ENCODE peak calls at places on chromosomes 4 and X, in six cellular contexts. One of them, this sample, is unnamed.

GRCh38 chr4:3386486-3386885 is 55.3 kb upstream of the HGFAC start:
- DNase-seq in adrenal gland: peak
- DNase-seq in A549: no peak
- DNase-seq in lower leg skin: peak
- DNase-seq in esophagus muscularis mucosa: no peak
- DNase-seq in NB4: no peak
- DNase-seq in this sample: no peak

GRCh38 chrX:107355533-107355932 is 93.9 kb upstream of the FRMPD3 start:
- DNase-seq in adrenal gland: no peak
- DNase-seq in A549: no peak
- DNase-seq in lower leg skin: no peak
- DNase-seq in esophagus muscularis mucosa: no peak
- DNase-seq in NB4: no peak
- DNase-seq in this sample: no peak

GRCh38 chr4:126890994-126891393 is 741.8 kb upstream of the INTU start:
- DNase-seq in adrenal gland: no peak
- DNase-seq in A549: no peak
- DNase-seq in lower leg skin: no peak
- DNase-seq in esophagus muscularis mucosa: no peak
- DNase-seq in NB4: no peak
- DNase-seq in this sample: no peak

GRCh38 chr4:52865305-52865704 is 3.2 kb downstream of the RASL11B start:
- DNase-seq in adrenal gland: no peak
- DNase-seq in A549: no peak
- DNase-seq in lower leg skin: no peak
- DNase-seq in esophagus muscularis mucosa: no peak
- DNase-seq in NB4: no peak
- DNase-seq in this sample: no peak

GRCh38 chr4:119518230-119518892 is 110.2 kb downstream of the PDE5A start:
- DNase-seq in adrenal gland: no peak
- DNase-seq in A549: no peak
- DNase-seq in lower leg skin: no peak
- DNase-seq in esophagus muscularis mucosa: no peak
- DNase-seq in NB4: no peak
- DNase-seq in this sample: no peak

GRCh38 chrX:19670854-19671620 is 155.7 kb upstream of the MAP3K15 start:
- DNase-seq in adrenal gland: no peak
- DNase-seq in A549: peak
- DNase-seq in lower leg skin: no peak
- DNase-seq in esophagus muscularis mucosa: no peak
- DNase-seq in NB4: no peak
- DNase-seq in this sample: peak

GRCh38 chr4:3257125-3257690 is 8.2 kb downstream of the MSANTD1 start:
- DNase-seq in adrenal gland: peak
- DNase-seq in A549: no peak
- DNase-seq in lower leg skin: peak
- DNase-seq in esophagus muscularis mucosa: no peak
- DNase-seq in NB4: no peak
- DNase-seq in this sample: peak

GRCh38 chrX:113804293-113804692 is 779.6 kb upstream of the HTR2C start:
- DNase-seq in adrenal gland: no peak
- DNase-seq in A549: no peak
- DNase-seq in lower leg skin: no peak
- DNase-seq in esophagus muscularis mucosa: no peak
- DNase-seq in NB4: no peak
- DNase-seq in this sample: no peak

GRCh38 chrX:16687514-16687913 is 25.0 kb downstream of the CTPS2 start:
- DNase-seq in adrenal gland: no peak
- DNase-seq in A549: no peak
- DNase-seq in lower leg skin: no peak
- DNase-seq in esophagus muscularis mucosa: no peak
- DNase-seq in NB4: no peak
- DNase-seq in this sample: no peak

GRCh38 chr4:174713821-174714220 is 115.2 kb downstream of the GLRA3 start:
- DNase-seq in adrenal gland: no peak
- DNase-seq in A549: no peak
- DNase-seq in lower leg skin: no peak
- DNase-seq in esophagus muscularis mucosa: no peak
- DNase-seq in NB4: no peak
- DNase-seq in this sample: no peak

GRCh38 chrX:50691820-50692219 is 122.2 kb downstream of the SHROOM4 start:
- DNase-seq in adrenal gland: no peak
- DNase-seq in A549: peak
- DNase-seq in lower leg skin: no peak
- DNase-seq in esophagus muscularis mucosa: no peak
- DNase-seq in NB4: peak
- DNase-seq in this sample: no peak

GRCh38 chr4:88865051-88865450 is 167.4 kb upstream of the NAP1L5 start:
- DNase-seq in adrenal gland: no peak
- DNase-seq in A549: no peak
- DNase-seq in lower leg skin: no peak
- DNase-seq in esophagus muscularis mucosa: no peak
- DNase-seq in NB4: no peak
- DNase-seq in this sample: no peak

GRCh38 chrX:18098704-18099103 is 122.0 kb downstream of the BEND2 start:
- DNase-seq in adrenal gland: no peak
- DNase-seq in A549: no peak
- DNase-seq in lower leg skin: no peak
- DNase-seq in esophagus muscularis mucosa: no peak
- DNase-seq in NB4: no peak
- DNase-seq in this sample: peak

GRCh38 chr4:21470531-21470930 is 478.0 kb downstream of the KCNIP4 start:
- DNase-seq in adrenal gland: no peak
- DNase-seq in A549: no peak
- DNase-seq in lower leg skin: no peak
- DNase-seq in esophagus muscularis mucosa: no peak
- DNase-seq in NB4: peak
- DNase-seq in this sample: no peak

GRCh38 chr4:134848681-134849080 is 647.1 kb upstream of the PABPC4L start:
- DNase-seq in adrenal gland: no peak
- DNase-seq in A549: no peak
- DNase-seq in lower leg skin: no peak
- DNase-seq in esophagus muscularis mucosa: no peak
- DNase-seq in NB4: no peak
- DNase-seq in this sample: no peak

GRCh38 chr4:137283737-137284136 is 248.6 kb downstream of the PCDH18 start:
- DNase-seq in adrenal gland: no peak
- DNase-seq in A549: no peak
- DNase-seq in lower leg skin: no peak
- DNase-seq in esophagus muscularis mucosa: no peak
- DNase-seq in NB4: no peak
- DNase-seq in this sample: no peak

GRCh38 chrX:30876367-30876766 is 12.7 kb downstream of the TAB3 start:
- DNase-seq in adrenal gland: no peak
- DNase-seq in A549: no peak
- DNase-seq in lower leg skin: no peak
- DNase-seq in esophagus muscularis mucosa: no peak
- DNase-seq in NB4: no peak
- DNase-seq in this sample: peak

GRCh38 chr4:8820178-8821102 is 51.2 kb downstream of the HMX1 start:
- DNase-seq in adrenal gland: peak
- DNase-seq in A549: no peak
- DNase-seq in lower leg skin: peak
- DNase-seq in esophagus muscularis mucosa: peak
- DNase-seq in NB4: no peak
- DNase-seq in this sample: peak

GRCh38 chrX:2863646-2864045 is 34.9 kb downstream of the GYG2 start:
- DNase-seq in adrenal gland: no peak
- DNase-seq in A549: no peak
- DNase-seq in lower leg skin: no peak
- DNase-seq in esophagus muscularis mucosa: no peak
- DNase-seq in NB4: no peak
- DNase-seq in this sample: no peak

DNA sequence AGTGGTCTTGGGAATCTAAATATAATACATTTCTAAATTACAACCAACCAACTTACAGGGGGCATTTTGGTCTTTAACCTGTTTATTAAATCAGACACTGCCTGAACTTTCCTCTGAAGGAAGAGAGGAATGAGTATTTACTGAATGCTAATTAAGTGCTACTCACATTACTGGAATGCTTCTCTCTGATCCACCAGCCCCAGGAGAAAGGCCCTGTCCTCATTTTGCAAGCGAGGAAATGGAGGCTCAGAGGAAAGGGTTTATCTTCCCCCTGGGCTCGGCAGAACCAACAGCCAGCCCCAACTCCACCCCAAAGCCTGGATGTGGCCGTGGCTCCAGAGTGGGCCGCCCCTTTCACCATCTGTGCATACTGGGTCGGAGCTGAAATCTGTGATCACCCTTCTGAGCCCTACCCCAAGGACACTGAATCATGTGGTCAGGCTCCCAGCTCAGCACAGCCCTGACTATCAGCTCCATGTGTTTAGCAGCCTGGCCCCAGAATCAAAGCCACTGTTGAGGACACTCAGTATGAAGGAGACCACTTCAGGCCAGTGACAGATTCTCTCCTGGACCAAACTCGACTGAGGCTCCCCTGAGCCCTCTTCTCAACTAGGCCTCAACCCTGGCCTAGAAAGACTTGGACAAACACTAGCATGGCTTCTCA is 56.7 kb upstream of the ENPP6 start:
- DNase-seq in adrenal gland: peak
- DNase-seq in A549: no peak
- DNase-seq in lower leg skin: no peak
- DNase-seq in esophagus muscularis mucosa: no peak
- DNase-seq in NB4: no peak
- DNase-seq in this sample: peak
- TF ChIP-seq POLR2A in adrenal gland: no peak
- TF ChIP-seq POLR2A in A549: no peak
- TF ChIP-seq POLR2A in lower leg skin: no peak
- TF ChIP-seq POLR2A in esophagus muscularis mucosa: no peak
- TF ChIP-seq POLR2A in NB4: no peak
- TF ChIP-seq POLR2A in this sample: no peak

DNA sequence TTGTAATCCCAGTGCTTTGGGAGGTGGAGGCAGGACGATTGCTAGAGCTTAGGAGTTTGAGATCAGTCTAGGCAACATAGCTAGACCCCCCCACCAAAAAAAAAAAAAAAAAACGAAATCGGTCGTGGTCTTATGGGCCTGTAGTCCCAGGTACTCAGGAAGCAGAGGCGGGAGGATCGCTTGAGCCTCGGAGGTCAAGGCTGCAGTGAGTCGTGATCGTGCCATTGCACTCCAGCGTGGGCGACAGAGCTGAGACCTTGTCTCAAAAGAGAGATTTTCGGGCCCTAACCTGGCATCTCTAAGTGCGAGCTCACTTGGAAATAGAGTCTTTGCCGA is 7.0 kb upstream of the LETM1 start:
- DNase-seq in adrenal gland: no peak
- DNase-seq in A549: no peak
- DNase-seq in lower leg skin: no peak
- DNase-seq in esophagus muscularis mucosa: no peak
- DNase-seq in NB4: no peak
- DNase-seq in this sample: no peak
- H3K4me3 ChIP-seq in adrenal gland: no peak
- H3K4me3 ChIP-seq in A549: no peak
- H3K4me3 ChIP-seq in lower leg skin: no peak
- H3K4me3 ChIP-seq in esophagus muscularis mucosa: no peak
- H3K4me3 ChIP-seq in NB4: no peak
- H3K4me3 ChIP-seq in this sample: no peak

DNA sequence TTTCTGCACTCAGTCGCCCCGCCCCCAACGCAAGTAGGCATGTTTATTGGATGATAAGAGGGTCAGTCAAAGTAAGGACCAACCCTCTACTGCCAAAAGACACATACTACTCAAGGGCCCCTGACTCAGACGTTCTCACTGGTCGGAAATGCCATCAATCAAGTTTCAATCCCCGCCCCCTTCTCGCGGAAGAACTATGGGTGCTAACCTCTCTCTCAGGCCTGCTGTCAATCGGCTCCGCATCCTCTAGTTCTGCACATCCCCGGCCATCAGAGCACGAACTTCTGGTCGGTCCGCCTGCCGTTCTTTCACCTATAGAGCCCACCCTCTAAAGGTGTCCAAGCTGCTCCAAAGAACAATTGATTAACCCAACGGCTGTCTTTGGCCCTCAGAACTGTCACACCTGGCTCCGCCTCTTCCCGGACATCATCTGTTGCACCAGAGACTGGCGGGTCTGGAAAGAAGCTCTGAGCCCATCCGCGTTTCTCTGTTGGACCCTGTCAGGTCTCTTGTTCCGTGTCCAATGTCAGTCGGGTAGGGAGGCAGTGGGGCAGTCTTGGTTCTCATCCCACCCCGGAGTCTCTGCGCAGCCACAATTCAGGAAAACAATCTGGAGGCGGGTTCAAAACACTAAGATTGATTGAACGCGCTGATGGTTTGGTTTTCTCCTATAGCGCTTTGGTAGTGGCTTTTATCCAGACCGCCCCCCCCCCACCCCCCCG is 15.2 kb downstream of the NDUFB11 start:
- DNase-seq in adrenal gland: peak
- DNase-seq in A549: peak
- DNase-seq in lower leg skin: peak
- DNase-seq in esophagus muscularis mucosa: peak
- DNase-seq in NB4: peak
- DNase-seq in this sample: no peak
- TF ChIP-seq POLR2A in adrenal gland: no peak
- TF ChIP-seq POLR2A in A549: peak
- TF ChIP-seq POLR2A in lower leg skin: no peak
- TF ChIP-seq POLR2A in esophagus muscularis mucosa: no peak
- TF ChIP-seq POLR2A in NB4: peak
- TF ChIP-seq POLR2A in this sample: peak

DNA sequence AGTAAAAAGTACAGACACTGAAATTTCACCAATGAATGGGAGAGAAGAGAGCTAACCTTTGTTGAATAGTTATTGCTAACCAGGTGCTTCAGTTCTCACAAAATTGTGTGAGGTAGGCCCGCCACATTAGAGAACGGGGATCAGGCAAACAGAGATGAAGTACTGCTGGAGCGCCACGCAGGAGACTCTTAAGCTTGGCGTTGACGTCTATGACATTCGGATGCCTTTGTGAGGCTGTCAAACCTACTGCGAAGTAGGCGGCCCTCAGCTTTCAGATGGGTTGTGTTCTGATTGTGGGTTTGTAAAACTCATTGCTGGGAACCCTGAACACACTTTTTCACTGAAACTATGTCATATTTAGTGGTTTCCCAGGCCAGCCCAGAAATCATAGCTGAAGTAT is 173.6 kb downstream of the CBR4 start:
- DNase-seq in adrenal gland: no peak
- DNase-seq in A549: no peak
- DNase-seq in lower leg skin: no peak
- DNase-seq in esophagus muscularis mucosa: no peak
- DNase-seq in NB4: no peak
- DNase-seq in this sample: no peak
- H3K4me3 ChIP-seq in adrenal gland: no peak
- H3K4me3 ChIP-seq in A549: no peak
- H3K4me3 ChIP-seq in lower leg skin: no peak
- H3K4me3 ChIP-seq in esophagus muscularis mucosa: peak
- H3K4me3 ChIP-seq in NB4: no peak
- H3K4me3 ChIP-seq in this sample: no peak

GRCh38 chr4:110130578-110131358 is 67.6 kb downstream of the ELOVL6 start:
- DNase-seq in adrenal gland: no peak
- DNase-seq in A549: no peak
- DNase-seq in lower leg skin: no peak
- DNase-seq in esophagus muscularis mucosa: no peak
- DNase-seq in NB4: no peak
- DNase-seq in this sample: no peak
- TF ChIP-seq POLR2A in adrenal gland: no peak
- TF ChIP-seq POLR2A in A549: no peak
- TF ChIP-seq POLR2A in lower leg skin: no peak
- TF ChIP-seq POLR2A in esophagus muscularis mucosa: no peak
- TF ChIP-seq POLR2A in NB4: no peak
- TF ChIP-seq POLR2A in this sample: no peak

GRCh38 chr4:125085-125820 is 952 bp downstream of the ZNF718 start:
- DNase-seq in adrenal gland: peak
- DNase-seq in A549: peak
- DNase-seq in lower leg skin: no peak
- DNase-seq in esophagus muscularis mucosa: no peak
- DNase-seq in NB4: peak
- DNase-seq in this sample: peak
- H3K4me3 ChIP-seq in adrenal gland: peak
- H3K4me3 ChIP-seq in A549: peak
- H3K4me3 ChIP-seq in lower leg skin: peak
- H3K4me3 ChIP-seq in esophagus muscularis mucosa: peak
- H3K4me3 ChIP-seq in NB4: peak
- H3K4me3 ChIP-seq in this sample: peak

This sample was measured in upper lobe of left lung.